ENCODE peak calls at places on chromosomes 13 and 19, in seven cellular contexts. K is left ventricle myocardium inferior, F is tibial artery, Q is SK-N-SH, L is small intestine, B is epithelial cell of prostate, G is PC-3. Z is an unnamed sample.

GRCh38 chr13:77429320-77430142 is 102.6 kb upstream of the MYCBP2 start:
- DNase-seq in F (no peak), Q (no peak), K (no peak), G (peak), B (peak), L (no peak), Z (no peak)

GRCh38 chr13:76820759-76821158 is 65.4 kb downstream of the KCTD12 start:
- DNase-seq in F (peak), L (no peak), Q (no peak), K (peak), B (no peak), G (no peak), Z (peak)

GRCh38 chr13:52345631-52346251 is 60.2 kb downstream of the THSD1 start:
- DNase-seq in B (no peak), K (no peak), G (no peak), Q (no peak), L (no peak), F (no peak), Z (no peak)

GRCh38 chr19:4878491-4878968 is 11.1 kb upstream of the PLIN3 start:
- DNase-seq in L (no peak), G (no peak), B (no peak), F (no peak), K (peak), Q (no peak), Z (no peak)

GRCh38 chr13:94339116-94339687 is 140.3 kb downstream of the DCT start:
- DNase-seq in Q (no peak), F (no peak), L (no peak), K (no peak), B (no peak), G (no peak), Z (no peak)

GRCh38 chr13:95300625-95301134 is 571 bp downstream of the ABCC4 start:
- DNase-seq in B (no peak), Q (peak), G (peak), K (peak), L (peak), F (peak), Z (peak)

GRCh38 chr13:73835138-73835721 is 299.0 kb downstream of the KLF12 start:
- DNase-seq in F (no peak), Q (peak), G (peak), L (peak), K (no peak), B (no peak), Z (no peak)

GRCh38 chr13:60583911-60584753 is 187.1 kb downstream of the TDRD3 start:
- DNase-seq in Q (no peak), L (no peak), G (peak), F (no peak), B (no peak), K (no peak), Z (no peak)

GRCh38 chr19:39499082-39499642 is 415 bp downstream of the DLL3 start:
- DNase-seq in G (no peak), L (no peak), B (no peak), K (no peak), F (no peak), Q (peak), Z (no peak)

GRCh38 chr13:22596157-22596863 is 584.5 kb upstream of the SGCG start:
- DNase-seq in L (no peak), B (no peak), Q (no peak), K (no peak), F (no peak), G (no peak), Z (no peak)

GRCh38 chr13:40082644-40083043 is 427.2 kb downstream of the COG6 start:
- DNase-seq in K (no peak), B (no peak), G (no peak), L (no peak), F (no peak), Q (no peak), Z (no peak)

GRCh38 chr13:20831933-20832332 is 58.2 kb upstream of the EEF1AKMT1 start:
- DNase-seq in L (no peak), F (no peak), Q (no peak), G (no peak), B (no peak), K (no peak), Z (no peak)

GRCh38 chr13:51643114-51643881 is 59.0 kb downstream of the WDFY2 start:
- DNase-seq in G (peak), Q (no peak), L (no peak), K (no peak), F (no peak), B (peak), Z (no peak)

GRCh38 chr13:29594710-29595379 is 643 bp downstream of the SLC7A1 start:
- DNase-seq in Q (peak), F (peak), L (peak), B (no peak), K (peak), G (peak), Z (peak)

GRCh38 chr13:32443111-32443510 is 15.2 kb upstream of the N4BP2L1 start:
- DNase-seq in Q (peak), B (no peak), G (peak), K (no peak), F (no peak), L (peak), Z (no peak)

GRCh38 chr19:37251308-37252229 is 33.6 kb downstream of the ZNF383 start:
- DNase-seq in G (peak), K (peak), Q (peak), F (peak), B (peak), L (peak), Z (no peak)

GRCh38 chr13:79423801-79424642 is 18.0 kb upstream of the RBM26 start:
- DNase-seq in B (no peak), Q (peak), G (peak), F (no peak), K (no peak), L (peak), Z (no peak)

GRCh38 chr13:54194233-54195024 is 1165.8 kb downstream of the OLFM4 start:
- DNase-seq in Q (no peak), L (no peak), F (no peak), B (no peak), G (no peak), K (no peak), Z (no peak)

GRCh38 chr13:73938375-73939070 is 195.7 kb downstream of the KLF12 start:
- DNase-seq in K (no peak), L (no peak), Q (no peak), B (peak), G (peak), F (no peak), Z (no peak)

GRCh38 chr13:65965496-65965895 is 1264.6 kb downstream of the PCDH9 start:
- DNase-seq in B (peak), L (no peak), F (no peak), K (no peak), Q (no peak), G (peak), Z (no peak)

GRCh38 chr13:19596960-19597361 is 35.6 kb upstream of the TPTE2 start:
- DNase-seq in K (no peak), L (no peak), F (no peak), B (no peak), Q (no peak), G (peak), Z (no peak)

GRCh38 chr19:17418710-17419109 is 1.1 kb upstream of the MVB12A start:
- DNase-seq in Q (no peak), B (no peak), G (no peak), L (no peak), F (no peak), K (no peak), Z (no peak)

GRCh38 chr13:53336441-53337160 is 308.0 kb downstream of the OLFM4 start:
- DNase-seq in G (no peak), B (no peak), K (no peak), L (no peak), Q (no peak), F (no peak), Z (no peak)

GRCh38 chr19:1853295-1854031 is 5.2 kb upstream of the REXO1 start:
- DNase-seq in L (peak), K (peak), F (peak), Q (peak), G (peak), B (no peak), Z (no peak)
- H3K27ac ChIP-seq in L (peak), K (peak), F (no peak), Q (no peak), G (no peak), B (no peak), Z (peak)

GRCh38 chr19:31066385-31066784 is 282.9 kb downstream of the TSHZ3 start:
- DNase-seq in Q (no peak), G (peak), L (no peak), K (no peak), B (peak), F (no peak), Z (no peak)
- H3K27ac ChIP-seq in Q (no peak), G (no peak), L (no peak), K (no peak), B (no peak), F (no peak), Z (no peak)

GRCh38 chr19:15401397-15401710 is 17.4 kb downstream of the AKAP8L start:
- DNase-seq in F (peak), Q (no peak), B (no peak), G (no peak), L (no peak), K (no peak), Z (no peak)

GRCh38 chr19:15402411-15403150 is 16.2 kb downstream of the AKAP8L start:
- DNase-seq in L (no peak), K (peak), B (no peak), F (peak), G (no peak), Q (no peak), Z (no peak)

GRCh38 chr19:15399635-15400034 is 19.2 kb downstream of the AKAP8L start:
- DNase-seq in K (no peak), B (no peak), Q (peak), G (no peak), F (peak), L (no peak), Z (no peak)

GRCh38 chr19:15399234-15399515 is 19.6 kb upstream of the AKAP8 start:
- DNase-seq in G (no peak), L (no peak), Q (no peak), F (no peak), K (no peak), B (no peak), Z (no peak)

DNA sequence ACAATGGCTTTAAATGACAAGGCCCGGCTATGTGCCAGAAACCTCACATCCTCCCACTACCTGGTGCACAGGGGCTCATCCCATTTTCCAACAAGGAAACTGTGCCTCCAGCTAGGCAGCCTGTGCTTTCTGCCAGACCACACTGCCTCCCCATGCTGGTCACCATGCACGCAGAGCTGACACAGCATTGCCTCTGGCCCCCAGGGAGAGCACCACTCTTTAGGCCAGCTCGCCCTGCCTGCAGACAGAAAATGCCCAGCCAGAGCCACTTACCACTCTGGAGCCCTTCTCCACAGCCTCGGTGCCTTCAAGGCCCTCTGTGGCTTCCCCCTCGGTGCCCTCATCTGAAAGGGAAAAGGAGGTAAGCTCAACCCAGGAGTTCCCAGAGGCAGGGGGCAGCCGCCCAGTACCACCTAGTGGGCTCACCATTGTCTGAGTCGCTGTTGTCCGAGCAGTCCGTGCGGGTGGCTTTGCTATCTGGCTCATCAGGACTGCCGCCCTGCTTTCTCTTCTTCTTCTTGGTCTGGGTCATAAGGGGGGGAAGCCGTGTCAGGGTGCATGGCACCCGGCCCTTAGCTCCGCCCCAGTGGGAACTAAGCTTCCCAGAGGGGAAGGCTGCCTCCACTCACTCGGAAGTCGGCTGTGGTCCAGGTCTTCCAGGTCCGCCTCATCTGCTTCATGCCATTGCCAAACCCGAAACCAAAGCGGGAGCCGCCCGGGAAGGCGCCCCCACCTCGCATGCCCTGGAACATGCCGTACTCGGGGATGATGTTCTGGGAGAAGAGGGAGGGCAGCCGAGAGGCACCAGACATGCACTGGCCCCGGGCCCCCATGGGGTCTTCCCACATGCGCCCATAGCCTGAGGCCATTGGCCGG is 18.0 kb downstream of the AKAP8L start:
- DNase-seq in F (peak), K (no peak), B (no peak), L (no peak), Q (no peak), G (no peak), Z (no peak)
- H3K27ac ChIP-seq in F (peak), K (peak), B (no peak), L (no peak), Q (no peak), G (no peak), Z (peak)

GRCh38 chr19:35629332-35629633 is 447 bp downstream of the RBM42 start:
- DNase-seq in K (no peak), L (no peak), Q (no peak), B (no peak), G (no peak), F (no peak), Z (no peak)
- H3K27ac ChIP-seq in K (peak), L (peak), Q (peak), B (peak), G (peak), F (peak), Z (peak)

DNA sequence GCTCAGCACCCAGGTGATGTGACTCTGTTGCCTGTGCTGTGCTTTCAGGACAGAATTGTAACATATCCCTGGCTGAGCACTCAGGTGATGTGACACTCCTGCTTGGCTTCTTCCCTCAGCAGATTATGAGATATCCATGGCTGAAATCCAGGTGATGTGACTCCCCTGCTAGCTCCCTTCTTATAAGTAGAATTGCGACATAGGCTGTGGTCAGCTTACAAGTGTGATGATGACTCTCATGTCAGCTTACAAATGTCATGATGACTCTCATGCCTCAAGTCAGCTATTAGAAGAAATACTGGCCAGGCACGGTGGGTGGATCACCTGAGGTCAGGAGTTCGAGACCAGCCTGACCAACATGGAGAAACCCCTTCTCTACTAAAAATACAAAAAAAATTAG is 14.2 kb upstream of the ZNF429 start:
- DNase-seq in Q (no peak), B (peak), K (no peak), G (no peak), F (no peak), L (no peak), Z (no peak)
- H3K27ac ChIP-seq in Q (no peak), B (no peak), K (no peak), G (no peak), F (no peak), L (no peak), Z (no peak)

DNA sequence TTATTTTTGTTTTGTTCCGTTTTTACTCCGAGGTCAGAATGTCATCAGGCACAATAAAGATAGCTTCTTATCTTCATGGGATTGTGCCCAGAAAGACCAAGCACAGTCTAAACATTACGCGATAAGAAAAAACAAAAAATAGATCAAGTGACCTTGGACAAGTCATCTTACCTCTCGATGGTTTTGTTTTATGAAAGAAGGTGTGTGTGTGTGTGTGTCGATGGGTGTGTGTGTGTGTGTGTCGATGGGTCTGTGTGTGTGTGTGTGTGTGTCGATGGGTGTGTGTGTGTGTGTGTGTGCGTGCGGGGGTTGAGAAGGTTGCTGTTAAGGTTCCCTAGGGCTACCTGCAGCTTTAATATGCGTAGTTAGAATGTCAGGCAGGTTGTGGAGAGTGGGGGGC is 616 bp upstream of the ATP8A2 start:
- DNase-seq in Q (no peak), B (no peak), K (no peak), L (no peak), G (no peak), F (no peak), Z (no peak)
- H3K27ac ChIP-seq in Q (no peak), B (no peak), K (no peak), L (no peak), G (no peak), F (no peak), Z (no peak)

GRCh38 chr13:71695662-71696061 is 171.3 kb downstream of the DACH1 start:
- DNase-seq in Q (no peak), B (no peak), L (no peak), G (no peak), F (no peak), K (no peak), Z (no peak)
- H3K27ac ChIP-seq in Q (no peak), B (no peak), L (no peak), G (no peak), F (no peak), K (no peak), Z (no peak)

GRCh38 chr19:18435848-18436631 is 1.9 kb downstream of the ISYNA1 start:
- DNase-seq in Q (no peak), B (no peak), G (no peak), K (no peak), L (no peak), F (no peak), Z (no peak)
- H3K27ac ChIP-seq in Q (no peak), B (no peak), G (no peak), K (peak), L (no peak), F (peak), Z (no peak)

GRCh38 chr13:106098778-106099177 is 436.7 kb downstream of the EFNB2 start:
- DNase-seq in F (no peak), B (no peak), G (no peak), Q (no peak), L (peak), K (no peak), Z (no peak)

GRCh38 chr13:106095919-106096318 is 439.5 kb downstream of the EFNB2 start:
- DNase-seq in G (peak), L (peak), F (no peak), Q (no peak), K (no peak), B (no peak), Z (no peak)

GRCh38 chr13:106095406-106095805 is 440.1 kb downstream of the EFNB2 start:
- DNase-seq in F (no peak), B (no peak), G (no peak), K (no peak), Q (no peak), L (no peak), Z (no peak)

GRCh38 chr13:106099765-106100164 is 435.7 kb downstream of the EFNB2 start:
- DNase-seq in B (no peak), F (no peak), L (no peak), G (no peak), Q (no peak), K (no peak), Z (no peak)

GRCh38 chr13:106096661-106097092 is 438.8 kb downstream of the EFNB2 start:
- DNase-seq in F (no peak), Q (no peak), B (peak), L (peak), G (peak), K (no peak), Z (no peak)
- H3K27ac ChIP-seq in F (no peak), Q (no peak), B (peak), L (peak), G (peak), K (no peak), Z (no peak)

Z was measured in suprapubic skin.